ENCODE peak calls at places on chromosomes 2 and 18, in six cellular contexts. T, W, S, G, P and B are unnamed samples.

GRCh38 chr2:238236571-238236970 is 3.3 kb downstream of the HES6 start:
- DNase-seq in T (no peak), G (no peak), W (no peak), P (no peak), S (no peak), B (no peak)

GRCh38 chr2:26297061-26297460 is 48.9 kb upstream of the SELENOI start:
- DNase-seq in W (no peak), S (no peak), G (no peak), P (no peak), T (no peak), B (no peak)

GRCh38 chr2:195407782-195408181 is 249.2 kb upstream of the SLC39A10 start:
- DNase-seq in S (no peak), T (no peak), W (no peak), P (no peak), G (no peak), B (no peak)

GRCh38 chr2:240795468-240795867 is 24.6 kb downstream of the KIF1A start:
- DNase-seq in W (no peak), T (no peak), P (no peak), G (no peak), S (no peak), B (no peak)

GRCh38 chr2:238119756-238120462 is 18.6 kb upstream of the KLHL30 start:
- DNase-seq in G (no peak), W (no peak), T (no peak), P (no peak), S (no peak), B (no peak)

GRCh38 chr2:182504903-182505302 is 78.1 kb upstream of the PDE1A start:
- DNase-seq in G (no peak), S (no peak), T (no peak), W (peak; percentile 22), P (no peak), B (no peak)

GRCh38 chr18:34329840-34330239 is 105.1 kb upstream of the NOL4 start:
- DNase-seq in W (no peak), G (no peak), S (no peak), T (no peak), P (no peak), B (no peak)

GRCh38 chr18:4360221-4360715 is 94.8 kb downstream of the DLGAP1 start:
- DNase-seq in G (no peak), P (no peak), T (no peak), W (no peak), S (no peak), B (no peak)

GRCh38 chr2:84858123-84858522 is 22.8 kb downstream of the TRABD2A start:
- DNase-seq in S (no peak), W (no peak), T (no peak), G (no peak), P (no peak), B (no peak)

GRCh38 chr2:241563981-241564595 is 5.5 kb downstream of the BOK start:
- DNase-seq in S (no peak), T (no peak), P (no peak), G (no peak), W (no peak), B (no peak)

GRCh38 chr2:949894-950626 is 589 bp upstream of the SNTG2 start:
- DNase-seq in T (no peak), G (no peak), P (no peak), W (no peak), S (peak; percentile 4), B (no peak)

GRCh38 chr18:49114556-49114955 is 163.8 kb upstream of the SMAD7 start:
- DNase-seq in P (no peak), T (no peak), G (no peak), W (no peak), S (no peak), B (no peak)